ENCODE peak calls at places on chromosomes 4 and X, in seven cellular contexts. D is AG04450; M is kidney tubule cell; P is NCI-H2081; N is aorta; G is KBM-7; I is activated CD4-positive, alpha-beta T cell treated with anti-CD3 and anti-CD28 coated beads for 48 hours. K is an unnamed sample.

GRCh38 chr4:14478504-14478903 is 523.8 kb upstream of the CPEB2 start:
- DNase-seq in M (no peak), G (no peak), N (no peak), D (no peak), I (no peak), P (no peak), K (no peak)

GRCh38 chrX:103774070-103774642 is 2.5 kb upstream of the PLP1 start:
- DNase-seq in M (peak; percentile 44), G (peak; percentile 26), P (peak; percentile 71), D (no peak), N (no peak), I (no peak), K (no peak)

GRCh38 chrX:106897259-106897658 is 5.9 kb downstream of the RIPPLY1 start:
- DNase-seq in D (no peak), M (peak; percentile 53), N (no peak), P (no peak), I (no peak), G (no peak), K (no peak)

GRCh38 chr4:122747883-122748282 is 15.4 kb downstream of the BBS12 start:
- DNase-seq in D (no peak), G (no peak), P (no peak), N (no peak), M (peak; percentile 50), I (no peak), K (no peak)

GRCh38 chrX:148874621-148875020 is 374.2 kb downstream of the AFF2 start:
- DNase-seq in M (no peak), G (no peak), D (peak; percentile 13), I (no peak), N (no peak), P (no peak), K (no peak)

GRCh38 chr4:188819243-188819642 is 680.0 kb downstream of the TRIML1 start:
- DNase-seq in I (no peak), M (peak; percentile 43), P (no peak), D (no peak), G (no peak), N (no peak), K (no peak)

GRCh38 chr4:53617101-53617680 is 25.9 kb upstream of the LNX1 start:
- DNase-seq in D (no peak), G (no peak), M (no peak), P (peak; percentile 7), I (no peak), N (no peak), K (no peak)

GRCh38 chr4:74546020-74546419 is 101.1 kb downstream of the AREG start:
- DNase-seq in P (no peak), N (no peak), G (no peak), D (no peak), M (peak; percentile 81), I (no peak), K (no peak)

GRCh38 chrX:16319929-16320328 is 152.6 kb downstream of the MAGEB17 start:
- DNase-seq in I (no peak), P (no peak), M (peak; percentile 77), D (peak; percentile 13), G (no peak), N (no peak), K (no peak)

GRCh38 chrX:134670241-134670811 is 12.1 kb upstream of the PLAC1 start:
- DNase-seq in P (no peak), I (no peak), M (peak; percentile 94), G (no peak), N (no peak), D (peak; percentile 61), K (no peak)

GRCh38 chr4:3787489-3788365 is 21.5 kb downstream of the ADRA2C start:
- DNase-seq in N (no peak), M (no peak), G (no peak), I (no peak), P (no peak), D (no peak), K (no peak)

GRCh38 chrX:22627576-22627975 is 354.9 kb downstream of the CBLL2 start:
- DNase-seq in D (no peak), M (no peak), P (no peak), N (no peak), I (no peak), G (no peak), K (no peak)

GRCh38 chr4:10115271-10115656 is 1.3 kb downstream of the WDR1 start:
- DNase-seq in N (no peak), G (peak; percentile 44), M (peak; percentile 58), I (no peak), D (no peak), P (no peak), K (no peak)

GRCh38 chr4:38069271-38069760 is 109.1 kb downstream of the PTTG2 start:
- DNase-seq in P (no peak), G (peak; percentile 60), M (peak; percentile 51), I (peak; percentile 33), N (no peak), D (peak; percentile 30), K (peak; percentile 38)

GRCh38 chr4:99811850-99812249 is 4.8 kb upstream of the DAPP1 start:
- DNase-seq in G (peak; percentile 78), D (no peak), N (no peak), P (peak; percentile 17), M (peak; percentile 57), I (peak; percentile 65), K (peak; percentile 68)

GRCh38 chrX:106919932-106920452 is at the start of gene CLDN2:
- DNase-seq in D (no peak), P (no peak), N (no peak), G (no peak), I (no peak), M (no peak), K (no peak)

GRCh38 chr4:36997727-36998126 is 246.8 kb upstream of the NWD2 start:
- DNase-seq in D (no peak), I (no peak), P (no peak), N (no peak), G (no peak), M (peak; percentile 3), K (no peak)

GRCh38 chr4:7244343-7244680 is 52.0 kb downstream of the SORCS2 start:
- DNase-seq in I (no peak), G (no peak), D (no peak), P (no peak), M (no peak), N (no peak), K (no peak)